ENCODE peak calls at places on chromosomes 4 and X, in nine cellular contexts. V is ascending aorta; R is lower lobe of right lung; H is tibial nerve; B is CD8-positive, alpha-beta T cell; S is IMR-90; F is upper lobe of right lung; Z is A549; P is tibial artery. L is an unnamed sample.

GRCh38 chrX:135974279-135974856 is 580 bp upstream of the MMGT1 start:
- DNase-seq in V (no peak), R (peak; percentile 74), H (peak; percentile 61), B (peak; percentile 60), S (peak; percentile 52), F (peak; percentile 87), Z (peak; percentile 41), P (peak; percentile 85), L (no peak)

GRCh38 chr4:13700196-13701140 is 72.9 kb upstream of the BOD1L1 start:
- DNase-seq in V (no peak), R (no peak), H (no peak), B (no peak), S (peak; percentile 91), F (no peak), Z (no peak), P (no peak), L (no peak)

GRCh38 chr4:123102897-123103489 is 180.6 kb upstream of the NUDT6 start:
- DNase-seq in V (no peak), R (no peak), H (no peak), B (no peak), S (peak; percentile 69), F (no peak), Z (peak; percentile 10), P (no peak), L (no peak)

GRCh38 chrX:39852496-39852895 is 245.3 kb downstream of the BCOR start:
- DNase-seq in V (no peak), R (no peak), H (no peak), B (no peak), S (no peak), F (no peak), Z (no peak), P (no peak), L (no peak)

GRCh38 chr4:110808371-110808878 is 185.5 kb upstream of the PITX2 start:
- DNase-seq in V (no peak), R (no peak), H (no peak), B (no peak), S (peak; percentile 65), F (no peak), Z (no peak), P (no peak), L (no peak)

GRCh38 chr4:77349361-77349760 is 192.4 kb downstream of the CCNG2 start:
- DNase-seq in V (no peak), R (no peak), H (no peak), B (no peak), S (no peak), F (no peak), Z (no peak), P (no peak), L (no peak)

GRCh38 chrX:19613645-19614323 is 98.5 kb upstream of the MAP3K15 start:
- DNase-seq in V (no peak), R (peak; percentile 69), H (no peak), B (no peak), S (no peak), F (peak; percentile 85), Z (no peak), P (no peak), L (no peak)

GRCh38 chr4:110196871-110197420 is 1.5 kb downstream of the ELOVL6 start:
- DNase-seq in V (no peak), R (no peak), H (peak; percentile 15), B (peak; percentile 35), S (peak; percentile 31), F (no peak), Z (peak; percentile 31), P (peak; percentile 69), L (peak; percentile 58)

GRCh38 chr4:85029453-85029852 is 63.0 kb upstream of the WDFY3 start:
- DNase-seq in V (no peak), R (no peak), H (no peak), B (no peak), S (no peak), F (no peak), Z (no peak), P (no peak), L (no peak)

GRCh38 chr4:5980436-5981155 is 37.6 kb downstream of the C4orf50 start:
- DNase-seq in V (no peak), R (no peak), H (no peak), B (no peak), S (no peak), F (no peak), Z (no peak), P (no peak), L (no peak)

GRCh38 chrX:152871260-152871659 is 26.6 kb upstream of the ZNF185 start:
- DNase-seq in V (no peak), R (no peak), H (no peak), B (no peak), S (no peak), F (no peak), Z (no peak), P (no peak), L (no peak)

GRCh38 chrX:9383655-9384054 is 81.2 kb upstream of the TBL1X start:
- DNase-seq in V (no peak), R (no peak), H (no peak), B (no peak), S (no peak), F (no peak), Z (no peak), P (no peak), L (no peak)

GRCh38 chr4:19945501-19945900 is 306.2 kb upstream of the SLIT2 start:
- DNase-seq in V (no peak), R (no peak), H (no peak), B (no peak), S (peak; percentile 10), F (no peak), Z (no peak), P (no peak), L (no peak)

GRCh38 chr4:111210576-111210975 is 587.7 kb upstream of the PITX2 start:
- DNase-seq in V (no peak), R (no peak), H (no peak), B (no peak), S (no peak), F (no peak), Z (no peak), P (no peak), L (no peak)

GRCh38 chr4:183999435-183999834 is 94.3 kb downstream of the STOX2 start:
- DNase-seq in V (no peak), R (no peak), H (no peak), B (no peak), S (no peak), F (no peak), Z (no peak), P (no peak), L (no peak)

GRCh38 chrX:130091976-130092522 is 18.2 kb downstream of the ELF4 start:
- DNase-seq in V (no peak), R (peak; percentile 78), H (no peak), B (peak; percentile 77), S (no peak), F (peak; percentile 80), Z (no peak), P (no peak), L (no peak)

GRCh38 chr4:42008011-42008786 is 17.9 kb downstream of the SLC30A9 start:
- DNase-seq in V (no peak), R (no peak), H (no peak), B (no peak), S (no peak), F (no peak), Z (no peak), P (no peak), L (no peak)
- H3K27ac ChIP-seq in V (no peak overlapping the region), R (no peak overlapping the region), H (no peak overlapping the region), B (no peak overlapping the region), S (no peak overlapping the region), F (no peak overlapping the region), Z (no peak overlapping the region), P (no peak overlapping the region), L (no peak overlapping the region)

GRCh38 chr4:182806259-182807252 is 110.6 kb downstream of the DCTD start:
- DNase-seq in V (no peak), R (peak; percentile 84), H (peak; percentile 56), B (peak; percentile 57), S (peak; percentile 59), F (peak; percentile 89), Z (peak; percentile 33), P (peak; percentile 81), L (peak; percentile 54)
- H3K27ac ChIP-seq in V (peak overlapping the region; percentile 53), R (peak overlapping the region; percentile 24), H (no peak overlapping the region), B (no peak overlapping the region), S (peak overlapping the region; percentile 53), F (no peak overlapping the region), Z (peak overlapping the region; percentile 75), P (peak overlapping the region; percentile 37), L (no peak overlapping the region)

GRCh38 chr4:2065106-2065930 is 6.2 kb downstream of the NAT8L start:
- DNase-seq in V (no peak), R (no peak), H (no peak), B (no peak), S (no peak), F (peak; percentile 45), Z (no peak), P (peak; percentile 56), L (no peak)
- H3K27ac ChIP-seq in V (no peak overlapping the region), R (no peak overlapping the region), H (no peak overlapping the region), B (no peak overlapping the region), S (no peak overlapping the region), F (no peak overlapping the region), Z (no peak overlapping the region), P (no peak overlapping the region), L (no peak overlapping the region)

GRCh38 chr4:57061395-57061794 is 48.8 kb downstream of the IGFBP7 start:
- DNase-seq in V (no peak), R (no peak), H (no peak), B (no peak), S (peak; percentile 70), F (no peak), Z (no peak), P (no peak), L (no peak)

GRCh38 chr4:57055873-57056272 is 54.3 kb downstream of the IGFBP7 start:
- DNase-seq in V (no peak), R (no peak), H (no peak), B (no peak), S (no peak), F (no peak), Z (no peak), P (peak; percentile 80), L (no peak)

GRCh38 chr4:57063518-57063917 is 46.7 kb downstream of the IGFBP7 start:
- DNase-seq in V (no peak), R (no peak), H (no peak), B (no peak), S (no peak), F (no peak), Z (no peak), P (no peak), L (no peak)

GRCh38 chr4:57064120-57064519 is 46.1 kb downstream of the IGFBP7 start:
- DNase-seq in V (no peak), R (no peak), H (no peak), B (no peak), S (no peak), F (no peak), Z (no peak), P (no peak), L (no peak)

DNA sequence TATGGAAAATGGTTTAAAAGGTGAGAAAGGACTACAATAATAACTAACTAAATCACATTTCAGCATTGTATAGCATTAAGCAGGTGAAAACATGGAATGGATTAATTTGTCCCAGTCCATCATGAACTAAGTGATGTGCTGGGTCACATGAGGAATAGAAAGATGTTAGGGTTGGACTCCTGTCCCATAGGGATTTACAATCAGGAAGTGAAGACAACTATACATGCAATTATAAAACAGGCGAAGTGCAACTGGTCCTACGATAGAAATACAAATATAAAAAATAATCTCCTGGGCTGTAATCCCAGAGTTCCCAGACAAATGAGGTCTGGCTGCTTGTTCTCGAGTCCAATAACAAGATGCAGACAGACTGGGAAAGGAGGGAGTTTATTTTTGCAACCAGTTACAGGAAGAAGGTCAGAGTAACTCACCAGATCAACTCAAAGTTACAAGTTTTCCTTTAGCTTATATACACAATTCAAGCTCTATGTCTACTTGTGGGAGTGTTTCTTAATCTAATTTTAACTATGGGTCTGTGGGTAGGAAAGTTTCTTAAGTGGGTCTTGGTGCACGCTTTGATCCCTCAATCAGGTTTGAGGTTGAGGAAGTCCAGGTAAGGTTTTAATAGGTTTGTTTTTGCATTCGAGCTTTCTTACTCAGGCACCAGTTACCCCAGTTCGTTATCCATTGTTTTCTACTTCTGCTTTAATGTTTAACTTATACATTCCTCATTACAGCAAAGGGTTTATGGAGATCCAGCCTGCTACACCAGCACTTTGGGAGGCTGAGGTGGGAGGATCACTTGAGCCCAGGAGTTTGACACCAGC is 50.1 kb downstream of the IGFBP7 start:
- DNase-seq in V (no peak), R (no peak), H (no peak), B (no peak), S (peak; percentile 42), F (no peak), Z (no peak), P (no peak), L (no peak)
- H3K27ac ChIP-seq in V (peak overlapping the region; percentile 93), R (no peak overlapping the region), H (no peak overlapping the region), B (no peak overlapping the region), S (no peak overlapping the region), F (no peak overlapping the region), Z (peak overlapping the region; percentile 69), P (peak overlapping the region; percentile 76), L (no peak overlapping the region)